ENCODE peak calls at places on chromosomes 12 and 14, in ten cellular contexts. V, P, F, J, L, C, I, X, W and O are unnamed samples.

GRCh38 chr12:113190761-113191160 is 5.2 kb downstream of the RITA1 start:
- DNase-seq in V (no peak), P (no peak), F (no peak), J (no peak), L (peak; percentile 29), C (peak; percentile 68), I (no peak), X (no peak), W (no peak), O (peak; percentile 30)

GRCh38 chr12:92044435-92044834 is 101.2 kb downstream of the BTG1 start:
- DNase-seq in V (no peak), P (no peak), F (no peak), J (no peak), L (no peak), C (no peak), I (no peak), X (no peak), W (no peak), O (no peak)

GRCh38 chr12:111570090-111570961 is 28.8 kb downstream of the ATXN2 start:
- DNase-seq in V (peak; percentile 51), P (peak; percentile 8), F (no peak), J (no peak), L (peak; percentile 86), C (no peak), I (no peak), X (no peak), W (no peak), O (no peak)

GRCh38 chr12:48687595-48687994 is 5.6 kb upstream of the KANSL2 start:
- DNase-seq in V (no peak), P (no peak), F (no peak), J (no peak), L (no peak), C (no peak), I (no peak), X (no peak), W (no peak), O (no peak)

GRCh38 chr12:3658327-3659163 is 94.4 kb downstream of the CRACR2A start:
- DNase-seq in V (no peak), P (peak; percentile 68), F (no peak), J (peak; percentile 44), L (peak; percentile 18), C (peak; percentile 71), I (peak; percentile 57), X (no peak), W (peak; percentile 35), O (peak; percentile 26)

GRCh38 chr12:131088701-131089525 is 135.2 kb downstream of the ADGRD1 start:
- DNase-seq in V (no peak), P (no peak), F (no peak), J (no peak), L (no peak), C (no peak), I (peak; percentile 41), X (peak; percentile 61), W (no peak), O (no peak)

GRCh38 chr14:86892167-86892956 is 1100.6 kb downstream of the GALC start:
- DNase-seq in V (no peak), P (no peak), F (no peak), J (no peak), L (no peak), C (no peak), I (no peak), X (no peak), W (no peak), O (no peak)

GRCh38 chr14:90807060-90807459 is 9.2 kb downstream of the TTC7B start:
- DNase-seq in V (no peak), P (no peak), F (no peak), J (no peak), L (no peak), C (no peak), I (no peak), X (no peak), W (no peak), O (no peak)

GRCh38 chr12:77388611-77389265 is 323.4 kb upstream of the E2F7 start:
- DNase-seq in V (no peak), P (no peak), F (no peak), J (no peak), L (no peak), C (no peak), I (no peak), X (no peak), W (no peak), O (no peak)

GRCh38 chr12:53493610-53494391 is 5.5 kb downstream of the MAP3K12 start:
- DNase-seq in V (no peak), P (no peak), F (no peak), J (no peak), L (no peak), C (peak; percentile 36), I (no peak), X (peak; percentile 38), W (peak; percentile 21), O (no peak)

GRCh38 chr14:94599656-94600004 is 12.6 kb upstream of the SERPINA3 start:
- DNase-seq in V (no peak), P (no peak), F (no peak), J (no peak), L (peak; percentile 38), C (no peak), I (peak; percentile 52), X (no peak), W (no peak), O (no peak)

GRCh38 chr14:94598506-94598815 is 13.7 kb upstream of the SERPINA3 start:
- DNase-seq in V (no peak), P (no peak), F (no peak), J (no peak), L (no peak), C (no peak), I (no peak), X (no peak), W (no peak), O (no peak)

GRCh38 chr14:94597788-94598187 is 14.4 kb upstream of the SERPINA3 start:
- DNase-seq in V (no peak), P (no peak), F (no peak), J (no peak), L (no peak), C (no peak), I (no peak), X (no peak), W (no peak), O (no peak)

GRCh38 chr14:94600148-94600545 is 12.0 kb upstream of the SERPINA3 start:
- DNase-seq in V (no peak), P (no peak), F (no peak), J (no peak), L (no peak), C (no peak), I (no peak), X (no peak), W (no peak), O (no peak)

GRCh38 chr14:94598816-94599655 is 13.2 kb upstream of the SERPINA3 start:
- DNase-seq in V (peak; percentile 89), P (no peak), F (no peak), J (peak; percentile 62), L (peak; percentile 98), C (no peak), I (peak; percentile 85), X (no peak), W (no peak), O (no peak)
- TF ChIP-seq CTCF in V (no peak), P (peak; percentile 3), F (no peak), J (no peak), L (peak; percentile 63), C (peak; percentile 28), I (no peak), X (no peak), W (no peak), O (no peak)

DNA sequence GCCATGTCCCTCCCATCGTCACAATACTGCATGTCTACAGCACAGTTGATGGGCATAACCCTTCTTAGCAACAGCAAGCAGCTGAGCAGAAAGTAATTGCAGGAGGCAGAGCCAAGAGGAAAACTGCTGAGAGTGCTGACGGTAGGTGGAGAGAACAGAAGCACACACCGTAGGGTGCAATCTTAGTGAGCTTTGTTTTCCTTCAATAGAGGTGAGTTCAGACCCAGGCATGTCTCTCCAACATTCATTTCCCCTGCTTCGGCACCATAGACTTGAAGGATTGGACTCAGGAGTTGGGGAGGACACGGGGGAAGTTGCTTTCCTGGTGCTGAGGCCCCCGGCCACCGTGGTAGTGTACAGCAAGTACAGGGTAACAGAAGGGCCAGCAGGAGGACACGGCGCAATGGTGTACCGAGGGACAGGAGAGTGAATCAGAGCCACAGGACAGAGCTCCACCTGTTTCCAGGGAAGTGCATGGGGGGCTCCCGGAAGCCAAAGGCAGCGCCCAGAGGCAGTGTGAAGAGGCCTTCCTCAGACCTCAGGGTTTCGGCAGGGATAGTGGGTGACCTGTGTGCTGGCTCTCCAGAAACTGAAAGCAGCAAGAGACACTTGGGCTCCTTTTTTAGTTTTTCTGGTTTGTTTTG is 36.3 kb upstream of the SINHCAF start:
- DNase-seq in V (no peak), P (peak; percentile 68), F (no peak), J (no peak), L (no peak), C (peak; percentile 25), I (peak; percentile 50), X (no peak), W (peak; percentile 17), O (peak; percentile 13)
- H3K4me3 ChIP-seq in V (no peak overlapping the region), P (peak overlapping the region; percentile 33), F (no peak overlapping the region), J (no peak overlapping the region), L (no peak overlapping the region), C (no peak overlapping the region), I (no peak overlapping the region), X (no peak overlapping the region), W (peak overlapping the region; percentile 13), O (no peak overlapping the region)

DNA sequence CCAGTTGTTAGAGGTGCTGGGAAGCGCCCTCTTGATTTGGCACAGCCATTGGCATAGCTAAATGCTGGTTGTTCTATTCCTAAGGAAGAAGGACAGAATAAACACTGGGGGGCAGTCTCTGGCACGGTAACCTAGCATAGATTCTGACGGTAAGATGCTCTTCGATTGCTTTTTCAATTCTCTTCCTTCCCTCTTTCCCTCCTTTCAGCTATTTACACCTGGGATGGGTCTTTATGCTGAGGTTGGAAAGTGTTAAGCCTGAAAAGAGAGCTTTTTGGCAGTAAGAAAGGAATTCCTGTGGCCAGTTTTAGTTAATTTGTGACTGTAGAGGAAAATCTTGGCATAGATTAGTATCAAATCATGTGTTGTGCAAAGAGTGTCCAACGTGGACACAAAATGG is 162.8 kb downstream of the SNAPC1 start:
- DNase-seq in V (no peak), P (no peak), F (no peak), J (no peak), L (peak; percentile 28), C (peak; percentile 23), I (peak; percentile 49), X (no peak), W (peak; percentile 43), O (peak; percentile 35)
- TF ChIP-seq CTCF in V (peak; percentile 25), P (no peak), F (peak; percentile 33), J (no peak), L (peak; percentile 66), C (no peak), I (peak; percentile 36), X (no peak), W (peak; percentile 73), O (peak; percentile 40)

DNA sequence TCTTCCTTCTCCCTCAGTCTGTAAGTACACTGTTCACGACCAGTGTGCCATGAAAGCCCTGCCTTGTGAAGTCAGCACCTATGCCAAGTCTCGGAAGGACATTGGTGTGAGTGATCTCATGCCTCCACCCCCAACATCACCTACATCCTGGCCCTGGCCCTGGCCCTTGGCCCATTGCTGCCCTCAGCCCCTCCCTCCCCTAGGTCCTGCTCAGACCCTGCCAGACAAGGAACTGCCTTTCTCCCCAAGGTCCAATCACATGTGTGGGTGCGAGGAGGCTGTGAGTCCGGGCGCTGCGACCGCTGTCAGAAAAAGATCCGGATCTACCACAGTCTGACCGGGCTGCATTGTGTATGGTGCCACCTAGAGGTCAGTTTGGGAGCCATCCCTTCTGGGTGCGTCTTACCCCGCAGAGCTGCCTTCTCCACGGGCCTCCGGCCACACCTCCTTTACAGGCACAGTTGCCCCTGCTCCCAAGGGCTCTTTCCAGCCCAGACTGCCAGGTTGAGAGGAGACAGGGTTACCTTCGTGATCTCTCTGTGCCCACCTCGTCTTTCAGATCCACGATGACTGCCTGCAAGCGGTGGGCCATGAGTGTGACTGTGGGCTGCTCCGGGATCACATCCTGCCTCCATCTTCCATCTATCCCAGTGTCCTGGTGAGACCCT is 9.2 kb downstream of the DGKA start:
- DNase-seq in V (peak; percentile 60), P (peak; percentile 95), F (peak; percentile 78), J (peak; percentile 84), L (peak; percentile 83), C (peak; percentile 88), I (peak; percentile 95), X (peak; percentile 88), W (peak; percentile 88), O (peak; percentile 91)
- H3K4me3 ChIP-seq in V (no peak overlapping the region), P (no peak overlapping the region), F (no peak overlapping the region), J (peak overlapping the region; percentile 24), L (no peak overlapping the region), C (no peak overlapping the region), I (no peak overlapping the region), X (no peak overlapping the region), W (no peak overlapping the region), O (no peak overlapping the region)